ENCODE peak calls at places on chromosomes 7 and 10, in ten cellular contexts. E, I, F, A, W, M, N, B, G and Q are unnamed samples.

GRCh38 chr7:27745064-27745583 is 5.2 kb downstream of the TAX1BP1 start:
- DNase-seq in N (no peak), F (no peak), M (peak), B (no peak), I (no peak), G (peak), A (peak), W (peak), E (peak), Q (peak)

GRCh38 chr7:157549612-157550299 is 213.0 kb downstream of the DNAJB6 start:
- DNase-seq in A (no peak), N (no peak), M (no peak), G (no peak), F (no peak), I (no peak), B (no peak), W (no peak), E (no peak), Q (no peak)

GRCh38 chr7:74480861-74481417 is 27.2 kb downstream of the GTF2IRD1 start:
- DNase-seq in W (peak), E (peak), A (peak), I (no peak), F (no peak), B (no peak), M (no peak), G (peak), N (no peak), Q (peak)

GRCh38 chr7:68699090-68699711 is 899.1 kb upstream of the AUTS2 start:
- DNase-seq in N (no peak), G (peak), I (no peak), A (no peak), F (no peak), W (peak), E (peak), B (no peak), M (no peak), Q (peak)

GRCh38 chr10:53491774-53492173 is 719.2 kb upstream of the MBL2 start:
- DNase-seq in F (no peak), M (no peak), W (no peak), N (no peak), E (no peak), B (no peak), A (no peak), I (no peak), G (no peak), Q (no peak)

GRCh38 chr7:77903597-77903996 is 105.0 kb downstream of the PHTF2 start:
- DNase-seq in W (peak), I (no peak), M (no peak), E (no peak), B (no peak), N (no peak), G (no peak), A (peak), F (no peak), Q (peak)

GRCh38 chr7:74047804-74048380 is 19.9 kb downstream of the ELN start:
- DNase-seq in F (no peak), A (no peak), W (no peak), E (no peak), G (no peak), N (no peak), I (no peak), M (no peak), B (no peak), Q (no peak)

GRCh38 chr10:113169853-113170455 is 219.9 kb downstream of the TCF7L2 start:
- DNase-seq in M (peak), G (no peak), F (no peak), W (no peak), I (no peak), A (no peak), E (no peak), B (no peak), N (no peak), Q (no peak)

GRCh38 chr7:98323597-98324322 is 42.3 kb downstream of the BRI3 start:
- DNase-seq in N (no peak), W (peak), I (peak), A (no peak), B (no peak), E (peak), M (peak), G (no peak), F (peak), Q (peak)

GRCh38 chr7:136741941-136742340 is 126.5 kb upstream of the CHRM2 start:
- DNase-seq in E (no peak), M (no peak), I (no peak), W (no peak), F (no peak), N (no peak), A (peak), B (no peak), G (no peak), Q (no peak)

GRCh38 chr10:12252882-12253546 is 57.0 kb downstream of the CDC123 start:
- DNase-seq in N (no peak), I (no peak), M (peak), W (peak), E (no peak), A (peak), B (no peak), G (no peak), F (no peak), Q (peak)

GRCh38 chr10:21031232-21031790 is 134.2 kb upstream of the NEBL start:
- DNase-seq in A (no peak), B (no peak), G (no peak), I (no peak), N (no peak), M (no peak), E (no peak), W (no peak), F (no peak), Q (no peak)

GRCh38 chr10:112290054-112290373 is 6.8 kb downstream of the TECTB start:
- DNase-seq in I (no peak), W (no peak), A (no peak), F (no peak), N (no peak), M (no peak), G (no peak), B (no peak), E (no peak), Q (no peak)

GRCh38 chr7:92835851-92836488 is 403 bp downstream of the CDK6 start:
- DNase-seq in F (peak), A (peak), N (no peak), B (no peak), I (peak), M (peak), E (peak), G (no peak), W (no peak), Q (peak)

GRCh38 chr10:72316748-72317435 is 37.8 kb downstream of the DNAJB12 start:
- DNase-seq in F (peak), E (no peak), G (no peak), M (peak), N (peak), B (peak), A (no peak), I (no peak), W (no peak), Q (no peak)

GRCh38 chr10:7094781-7095180 is 316.1 kb downstream of the SFMBT2 start:
- DNase-seq in A (no peak), E (no peak), G (no peak), M (no peak), W (peak), B (no peak), N (no peak), F (no peak), I (no peak), Q (no peak)

GRCh38 chr7:91941450-91941849 is 788 bp downstream of the AKAP9 start:
- DNase-seq in N (peak), M (peak), W (peak), I (peak), B (peak), G (no peak), A (peak), F (peak), E (peak), Q (peak)

GRCh38 chr7:157412021-157412443 is 75.2 kb downstream of the DNAJB6 start:
- DNase-seq in M (peak), W (peak), E (peak), A (peak), N (no peak), B (no peak), I (no peak), G (peak), F (peak), Q (no peak)

GRCh38 chr7:953547-954327 is 743 bp downstream of the ADAP1 start:
- DNase-seq in N (no peak), I (peak), B (peak), A (no peak), G (no peak), F (no peak), W (peak), M (no peak), E (peak), Q (peak)

GRCh38 chr7:37195388-37195787 is 253.3 kb downstream of the ELMO1 start:
- DNase-seq in G (no peak), E (no peak), A (no peak), M (no peak), I (no peak), W (no peak), B (no peak), F (no peak), N (no peak), Q (no peak)

GRCh38 chr10:13712799-13713581 is 126.2 kb downstream of the PRPF18 start:
- DNase-seq in F (peak), W (peak), N (no peak), B (no peak), A (peak), M (peak), G (peak), E (peak), I (no peak), Q (peak)

GRCh38 chr7:144826248-144826647 is 9.6 kb downstream of the TPK1 start:
- DNase-seq in E (peak), W (no peak), F (no peak), N (no peak), M (no peak), A (no peak), I (no peak), G (no peak), B (no peak), Q (no peak)

GRCh38 chr7:91242097-91242846 is 22.0 kb upstream of the FZD1 start:
- DNase-seq in N (no peak), M (no peak), A (peak), W (peak), G (no peak), I (no peak), F (no peak), B (no peak), E (peak), Q (no peak)

GRCh38 chr10:3123571-3124411 is 48.8 kb downstream of the PITRM1 start:
- DNase-seq in W (no peak), M (no peak), F (no peak), G (no peak), I (no peak), B (no peak), N (no peak), E (no peak), A (no peak), Q (no peak)

GRCh38 chr7:134155220-134155619 is 28.1 kb downstream of the LRGUK start:
- DNase-seq in A (no peak), M (no peak), F (no peak), G (no peak), E (no peak), N (no peak), I (no peak), W (no peak), B (no peak), Q (no peak)

GRCh38 chr7:54782314-54782713 is 23.3 kb upstream of the SEC61G start:
- DNase-seq in F (no peak), N (no peak), I (no peak), A (no peak), M (no peak), W (no peak), G (no peak), E (no peak), B (no peak), Q (no peak)

GRCh38 chr10:1047937-1048336 is 982 bp downstream of the IDI1 start:
- DNase-seq in A (no peak), W (no peak), E (no peak), I (no peak), M (peak), G (no peak), N (no peak), F (peak), B (no peak), Q (peak)

GRCh38 chr10:102675887-102676616 is 31.8 kb downstream of the TRIM8 start:
- DNase-seq in G (peak), E (peak), M (no peak), N (no peak), A (peak), I (no peak), B (no peak), W (peak), F (no peak), Q (no peak)

GRCh38 chr7:118158766-118159165 is 25.2 kb upstream of the LSM8 start:
- DNase-seq in E (no peak), G (no peak), W (no peak), B (no peak), A (peak), I (no peak), M (no peak), F (no peak), N (no peak), Q (peak)

GRCh38 chr7:55177068-55177530 is 158.3 kb downstream of the EGFR start:
- DNase-seq in W (no peak), N (no peak), G (no peak), M (no peak), B (no peak), E (peak), F (no peak), A (peak), I (no peak), Q (no peak)

GRCh38 chr7:51593638-51594037 is 277.0 kb upstream of the COBL start:
- DNase-seq in W (no peak), F (no peak), G (no peak), A (no peak), M (no peak), E (no peak), I (peak), N (no peak), B (no peak), Q (peak)

GRCh38 chr10:42979730-42980467 is 97.0 kb upstream of the RET start:
- DNase-seq in N (no peak), I (no peak), G (no peak), M (no peak), W (no peak), F (peak), B (no peak), E (no peak), A (no peak), Q (peak)